ENCODE peak calls at places on chromosomes 13 and 19, in four cellular contexts. One of them, this sample, is unnamed.

GRCh38 chr19:46271488-46272197 is 25.2 kb upstream of the HIF3A start:
- DNase-seq in prostate gland: no peak
- DNase-seq in psoas muscle: no peak
- DNase-seq in left ventricle myocardium inferior: no peak
- DNase-seq in this sample: no peak

GRCh38 chr19:46328079-46328478 is 18.8 kb upstream of the PPP5C start:
- DNase-seq in prostate gland: no peak
- DNase-seq in psoas muscle: no peak
- DNase-seq in left ventricle myocardium inferior: no peak
- DNase-seq in this sample: no peak

GRCh38 chr13:78520425-78520824 is 82.9 kb downstream of the POU4F1 start:
- DNase-seq in prostate gland: no peak
- DNase-seq in psoas muscle: no peak
- DNase-seq in left ventricle myocardium inferior: no peak
- DNase-seq in this sample: no peak

GRCh38 chr13:114077938-114078335 is 54.5 kb downstream of the RASA3 start:
- DNase-seq in prostate gland: no peak
- DNase-seq in psoas muscle: no peak
- DNase-seq in left ventricle myocardium inferior: no peak
- DNase-seq in this sample: no peak

GRCh38 chr13:26219726-26220125 is 2.4 kb downstream of the RNF6 start:
- DNase-seq in prostate gland: no peak
- DNase-seq in psoas muscle: no peak
- DNase-seq in left ventricle myocardium inferior: no peak
- DNase-seq in this sample: no peak

GRCh38 chr13:64371045-64371444 is 2859.1 kb downstream of the PCDH9 start:
- DNase-seq in prostate gland: no peak
- DNase-seq in psoas muscle: no peak
- DNase-seq in left ventricle myocardium inferior: no peak
- DNase-seq in this sample: peak; percentile 52

GRCh38 chr13:85828094-85828684 is 29.0 kb upstream of the SLITRK6 start:
- DNase-seq in prostate gland: no peak
- DNase-seq in psoas muscle: no peak
- DNase-seq in left ventricle myocardium inferior: no peak
- DNase-seq in this sample: no peak

GRCh38 chr13:60572003-60572792 is 175.2 kb downstream of the TDRD3 start:
- DNase-seq in prostate gland: no peak
- DNase-seq in psoas muscle: no peak
- DNase-seq in left ventricle myocardium inferior: no peak
- DNase-seq in this sample: peak; percentile 68

GRCh38 chr13:28463481-28463880 is 31.4 kb downstream of the FLT1 start:
- DNase-seq in prostate gland: no peak
- DNase-seq in psoas muscle: no peak
- DNase-seq in left ventricle myocardium inferior: no peak
- DNase-seq in this sample: no peak

GRCh38 chr13:52846567-52847321 is 1.7 kb downstream of the PCDH8 start:
- DNase-seq in prostate gland: peak; percentile 44
- DNase-seq in psoas muscle: peak; percentile 50
- DNase-seq in left ventricle myocardium inferior: peak; percentile 55
- DNase-seq in this sample: no peak

GRCh38 chr13:97627566-97627965 is 193.6 kb downstream of the RAP2A start:
- DNase-seq in prostate gland: no peak
- DNase-seq in psoas muscle: peak; percentile 69
- DNase-seq in left ventricle myocardium inferior: peak; percentile 43
- DNase-seq in this sample: no peak

GRCh38 chr13:45933203-45934014 is 81.9 kb upstream of the SIAH3 start:
- DNase-seq in prostate gland: no peak
- DNase-seq in psoas muscle: no peak
- DNase-seq in left ventricle myocardium inferior: no peak
- DNase-seq in this sample: no peak

GRCh38 chr13:80955487-80955886 is 614.6 kb upstream of the SPRY2 start:
- DNase-seq in prostate gland: no peak
- DNase-seq in psoas muscle: no peak
- DNase-seq in left ventricle myocardium inferior: no peak
- DNase-seq in this sample: no peak

GRCh38 chr19:8180018-8180417 is 29.2 kb upstream of the CERS4 start:
- DNase-seq in prostate gland: peak; percentile 40
- DNase-seq in psoas muscle: no peak
- DNase-seq in left ventricle myocardium inferior: no peak
- DNase-seq in this sample: no peak

GRCh38 chr13:101474419-101474957 is 22.0 kb downstream of the ITGBL1 start:
- DNase-seq in prostate gland: no peak
- DNase-seq in psoas muscle: no peak
- DNase-seq in left ventricle myocardium inferior: no peak
- DNase-seq in this sample: no peak

GRCh38 chr13:91988331-91988730 is 589.9 kb downstream of the GPC5 start:
- DNase-seq in prostate gland: no peak
- DNase-seq in psoas muscle: no peak
- DNase-seq in left ventricle myocardium inferior: no peak
- DNase-seq in this sample: no peak

GRCh38 chr19:49492573-49493411 is 3.4 kb upstream of the RPS11 start:
- DNase-seq in prostate gland: no peak
- DNase-seq in psoas muscle: no peak
- DNase-seq in left ventricle myocardium inferior: no peak
- DNase-seq in this sample: no peak

DNA sequence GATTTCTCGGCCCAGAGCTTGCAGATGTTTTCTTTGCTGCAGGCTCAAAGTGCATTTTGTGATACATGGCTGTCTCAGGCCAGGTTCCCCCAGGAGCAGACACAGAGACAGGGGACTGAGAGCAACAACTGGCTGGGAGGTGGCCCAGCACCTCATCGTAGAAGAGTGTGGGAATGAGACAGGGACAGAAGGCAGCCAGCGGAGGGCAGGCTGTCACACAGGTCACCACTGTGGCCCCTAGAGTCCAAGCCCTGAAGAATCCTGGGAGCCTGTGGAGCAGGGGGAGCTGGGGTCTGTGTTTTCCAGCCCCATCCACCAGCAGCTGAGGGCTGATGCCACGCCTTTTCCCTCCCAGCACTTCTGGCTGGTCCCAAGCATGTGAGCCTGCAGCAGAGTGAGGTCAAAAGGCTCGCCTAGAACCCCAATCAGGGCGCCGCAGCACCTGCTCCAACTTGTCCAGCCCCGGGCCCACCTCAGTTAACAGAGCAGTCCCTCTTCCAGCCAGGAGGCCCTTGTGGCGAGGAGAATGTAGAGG is 723.8 kb downstream of the UQCRFS1 start:
- DNase-seq in prostate gland: no peak
- DNase-seq in psoas muscle: no peak
- DNase-seq in left ventricle myocardium inferior: no peak
- DNase-seq in this sample: no peak
- H3K27ac ChIP-seq in prostate gland: no peak overlapping the region
- H3K27ac ChIP-seq in psoas muscle: no peak overlapping the region
- H3K27ac ChIP-seq in left ventricle myocardium inferior: no peak overlapping the region
- H3K27ac ChIP-seq in this sample: no peak overlapping the region

DNA sequence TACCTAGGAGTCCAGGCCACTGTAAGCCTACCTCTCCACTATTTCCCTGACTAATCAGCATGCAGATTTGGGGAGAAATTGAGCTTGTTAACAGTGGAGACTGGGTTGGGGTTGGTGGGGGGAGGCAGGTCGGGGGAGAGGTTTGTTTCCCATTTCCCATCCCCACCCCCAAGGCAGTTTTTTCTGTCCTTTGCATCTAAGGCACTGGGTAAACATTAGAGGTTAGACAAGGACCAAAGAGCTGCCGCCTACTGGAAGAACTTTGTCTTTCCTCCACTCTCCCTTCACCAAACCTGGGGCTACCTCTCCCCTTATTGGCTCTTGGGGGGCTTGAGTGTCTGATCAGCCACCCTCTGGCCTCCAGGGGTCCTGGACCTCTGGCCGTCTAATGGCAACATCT is 953 bp downstream of the KCNN4 start:
- DNase-seq in prostate gland: no peak
- DNase-seq in psoas muscle: no peak
- DNase-seq in left ventricle myocardium inferior: no peak
- DNase-seq in this sample: no peak
- H3K27ac ChIP-seq in prostate gland: peak overlapping the region; percentile 82
- H3K27ac ChIP-seq in psoas muscle: no peak overlapping the region
- H3K27ac ChIP-seq in left ventricle myocardium inferior: no peak overlapping the region
- H3K27ac ChIP-seq in this sample: peak overlapping the region; percentile 63

DNA sequence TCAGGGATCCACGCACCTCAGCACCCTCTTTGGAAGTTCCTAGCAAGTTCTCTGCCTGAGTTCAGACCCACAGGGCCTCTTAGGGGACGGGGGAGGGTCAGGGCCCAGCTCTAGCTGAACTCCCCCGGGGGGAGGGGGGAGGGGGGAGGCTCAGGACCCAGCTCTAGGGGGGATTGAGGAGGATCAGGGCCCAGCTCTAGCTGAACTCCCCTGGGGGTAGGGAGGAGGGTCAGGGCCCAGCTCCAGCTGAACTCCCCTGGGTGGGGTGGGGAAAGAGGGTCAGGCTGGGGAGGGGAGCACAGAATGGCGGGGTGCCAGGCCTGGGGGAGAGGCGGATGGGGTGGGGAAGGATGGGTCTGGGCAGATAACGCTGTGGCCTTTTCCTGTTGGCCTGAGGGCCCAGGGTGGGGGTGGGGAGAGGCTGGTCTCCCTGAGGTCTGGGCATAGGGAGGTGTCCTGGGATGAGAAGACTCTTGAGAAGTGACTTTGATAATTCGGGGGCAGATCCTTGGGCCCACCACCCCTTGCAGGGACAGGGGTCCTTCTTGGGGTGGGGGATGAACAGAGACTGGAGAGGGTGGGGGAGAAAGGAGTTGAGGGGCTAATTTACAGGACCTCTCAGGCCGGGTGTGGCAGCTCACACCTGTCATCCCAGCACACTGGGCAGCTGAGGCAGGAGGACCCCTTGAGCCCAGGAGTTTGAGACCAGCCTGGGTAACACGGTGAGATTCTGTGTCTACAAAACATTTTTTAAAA is 5.5 kb upstream of the PTBP1 start:
- DNase-seq in prostate gland: no peak
- DNase-seq in psoas muscle: peak; percentile 17
- DNase-seq in left ventricle myocardium inferior: no peak
- DNase-seq in this sample: no peak
- H3K27ac ChIP-seq in prostate gland: no peak overlapping the region
- H3K27ac ChIP-seq in psoas muscle: peak overlapping the region; percentile 30
- H3K27ac ChIP-seq in left ventricle myocardium inferior: peak overlapping the region; percentile 88
- H3K27ac ChIP-seq in this sample: no peak overlapping the region

DNA sequence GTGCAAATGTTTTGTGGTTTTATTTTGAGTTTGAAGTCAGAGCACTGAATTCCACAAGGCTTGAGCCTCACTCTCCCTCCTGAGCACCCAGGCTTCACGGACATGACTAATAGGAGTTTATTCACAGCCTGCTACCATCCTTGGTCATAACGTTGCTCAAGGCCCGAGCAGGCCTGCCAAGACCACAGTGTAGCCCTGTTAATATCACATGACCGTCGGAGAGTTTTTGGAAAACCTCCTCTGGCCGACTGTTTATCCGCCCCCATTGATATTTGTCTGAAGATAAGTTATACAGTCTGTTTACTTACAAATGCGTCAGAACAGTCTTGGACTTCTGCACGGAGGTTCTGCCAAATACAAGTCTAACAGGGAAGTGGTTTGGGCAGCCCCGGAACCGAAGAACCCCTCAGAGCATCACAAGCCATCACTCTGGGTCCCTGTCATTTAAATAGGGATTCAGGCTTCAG is 89.9 kb downstream of the COL4A2 start:
- DNase-seq in prostate gland: peak; percentile 85
- DNase-seq in psoas muscle: peak; percentile 89
- DNase-seq in left ventricle myocardium inferior: peak; percentile 87
- DNase-seq in this sample: peak; percentile 91
- H3K27ac ChIP-seq in prostate gland: peak overlapping the region; percentile 81
- H3K27ac ChIP-seq in psoas muscle: peak overlapping the region; percentile 73
- H3K27ac ChIP-seq in left ventricle myocardium inferior: peak overlapping the region; percentile 86
- H3K27ac ChIP-seq in this sample: peak overlapping the region; percentile 56

GRCh38 chr13:90098580-90098979 is 1248.9 kb upstream of the MIR17HG start:
- DNase-seq in prostate gland: no peak
- DNase-seq in psoas muscle: no peak
- DNase-seq in left ventricle myocardium inferior: no peak
- DNase-seq in this sample: no peak
- H3K27ac ChIP-seq in prostate gland: no peak overlapping the region
- H3K27ac ChIP-seq in psoas muscle: no peak overlapping the region
- H3K27ac ChIP-seq in left ventricle myocardium inferior: no peak overlapping the region
- H3K27ac ChIP-seq in this sample: no peak overlapping the region

GRCh38 chr13:72727417-72728289 is at the start of the genes BORA and MZT1:
- DNase-seq in prostate gland: peak; percentile 93
- DNase-seq in psoas muscle: peak; percentile 96
- DNase-seq in left ventricle myocardium inferior: peak; percentile 96
- DNase-seq in this sample: peak; percentile 90
- H3K27ac ChIP-seq in prostate gland: peak within 1 kb of the TSS; percentile 56
- H3K27ac ChIP-seq in psoas muscle: peak within 1 kb of the TSS; percentile 75
- H3K27ac ChIP-seq in left ventricle myocardium inferior: peak within 1 kb of the TSS; percentile 70
- H3K27ac ChIP-seq in this sample: no peak within 1 kb of the TSS

GRCh38 chr19:6739884-6740588 is 556 bp downstream of the TRIP10 start:
- DNase-seq in prostate gland: no peak
- DNase-seq in psoas muscle: peak; percentile 72
- DNase-seq in left ventricle myocardium inferior: peak; percentile 57
- DNase-seq in this sample: no peak
- H3K27ac ChIP-seq in prostate gland: peak overlapping the region; percentile 93
- H3K27ac ChIP-seq in psoas muscle: peak overlapping the region; percentile 94
- H3K27ac ChIP-seq in left ventricle myocardium inferior: peak overlapping the region; percentile 97
- H3K27ac ChIP-seq in this sample: peak overlapping the region; percentile 95

GRCh38 chr13:90416519-90416918 is 931.0 kb upstream of the MIR17HG start:
- DNase-seq in prostate gland: no peak
- DNase-seq in psoas muscle: no peak
- DNase-seq in left ventricle myocardium inferior: no peak
- DNase-seq in this sample: no peak
- H3K27ac ChIP-seq in prostate gland: no peak overlapping the region
- H3K27ac ChIP-seq in psoas muscle: no peak overlapping the region
- H3K27ac ChIP-seq in left ventricle myocardium inferior: no peak overlapping the region
- H3K27ac ChIP-seq in this sample: no peak overlapping the region

GRCh38 chr13:50309200-50309848 is 294.1 kb downstream of the KCNRG start:
- DNase-seq in prostate gland: no peak
- DNase-seq in psoas muscle: no peak
- DNase-seq in left ventricle myocardium inferior: no peak
- DNase-seq in this sample: no peak

GRCh38 chr13:50310734-50311133 is 295.5 kb downstream of the KCNRG start:
- DNase-seq in prostate gland: no peak
- DNase-seq in psoas muscle: no peak
- DNase-seq in left ventricle myocardium inferior: no peak
- DNase-seq in this sample: no peak

GRCh38 chr13:50303963-50304721 is 288.9 kb downstream of the KCNRG start:
- DNase-seq in prostate gland: no peak
- DNase-seq in psoas muscle: no peak
- DNase-seq in left ventricle myocardium inferior: no peak
- DNase-seq in this sample: no peak

GRCh38 chr13:50306096-50306495 is 290.9 kb downstream of the KCNRG start:
- DNase-seq in prostate gland: no peak
- DNase-seq in psoas muscle: no peak
- DNase-seq in left ventricle myocardium inferior: no peak
- DNase-seq in this sample: no peak

GRCh38 chr13:50309872-50310594 is 294.8 kb downstream of the KCNRG start:
- DNase-seq in prostate gland: no peak
- DNase-seq in psoas muscle: no peak
- DNase-seq in left ventricle myocardium inferior: no peak
- DNase-seq in this sample: no peak
- H3K27ac ChIP-seq in prostate gland: no peak overlapping the region
- H3K27ac ChIP-seq in psoas muscle: no peak overlapping the region
- H3K27ac ChIP-seq in left ventricle myocardium inferior: no peak overlapping the region
- H3K27ac ChIP-seq in this sample: no peak overlapping the region

GRCh38 chr19:10769533-10770491 is 51.9 kb downstream of the DNM2 start:
- DNase-seq in prostate gland: no peak
- DNase-seq in psoas muscle: peak; percentile 70
- DNase-seq in left ventricle myocardium inferior: peak; percentile 80
- DNase-seq in this sample: no peak
- H3K27ac ChIP-seq in prostate gland: no peak overlapping the region
- H3K27ac ChIP-seq in psoas muscle: peak overlapping the region; percentile 74
- H3K27ac ChIP-seq in left ventricle myocardium inferior: peak overlapping the region; percentile 95
- H3K27ac ChIP-seq in this sample: peak overlapping the region; percentile 15

This sample was measured in epithelial cell of prostate.